ENCODE peak calls at places on chromosome 20, in ten cellular contexts. B, G, L, A, X, O, D, K, F and C are unnamed samples.

GRCh38 chr20:57867181-57867803 is 157.5 kb upstream of the PMEPA1 start:
- DNase-seq in B (no peak), G (no peak), L (no peak), A (no peak), X (no peak), O (no peak), D (no peak), K (no peak), F (no peak), C (no peak)

GRCh38 chr20:38581013-38581412 is at the start of gene ADIG:
- DNase-seq in B (no peak), G (no peak), L (peak), A (no peak), X (no peak), O (no peak), D (no peak), K (no peak), F (no peak), C (no peak)

GRCh38 chr20:33407796-33408195 is 6.5 kb upstream of the CDK5RAP1 start:
- DNase-seq in B (no peak), G (no peak), L (no peak), A (no peak), X (no peak), O (peak), D (no peak), K (no peak), F (no peak), C (no peak)

GRCh38 chr20:62157387-62158087 is 14.0 kb downstream of the SS18L1 start:
- DNase-seq in B (no peak), G (no peak), L (no peak), A (no peak), X (peak), O (no peak), D (no peak), K (no peak), F (no peak), C (no peak)

GRCh38 chr20:53952528-53953096 is 117.8 kb downstream of the BCAS1 start:
- DNase-seq in B (no peak), G (no peak), L (no peak), A (no peak), X (no peak), O (no peak), D (no peak), K (no peak), F (no peak), C (no peak)

GRCh38 chr20:63974402-63975200 is 4.8 kb downstream of the SAMD10 start:
- DNase-seq in B (no peak), G (no peak), L (peak), A (no peak), X (peak), O (no peak), D (peak), K (no peak), F (peak), C (no peak)

GRCh38 chr20:32972181-32973076 is 31.8 kb downstream of the SUN5 start:
- DNase-seq in B (peak), G (no peak), L (no peak), A (no peak), X (no peak), O (peak), D (no peak), K (no peak), F (no peak), C (no peak)

GRCh38 chr20:31560900-31561598 is 44.0 kb upstream of the ID1 start:
- DNase-seq in B (peak), G (peak), L (no peak), A (peak), X (no peak), O (peak), D (peak), K (peak), F (peak), C (peak)

GRCh38 chr20:50915424-50915823 is 15.8 kb downstream of the ADNP start:
- DNase-seq in B (no peak), G (no peak), L (no peak), A (no peak), X (no peak), O (peak), D (peak), K (no peak), F (peak), C (no peak)

GRCh38 chr20:19440660-19441527 is 228.5 kb downstream of the SLC24A3 start:
- DNase-seq in B (no peak), G (no peak), L (no peak), A (no peak), X (no peak), O (no peak), D (no peak), K (no peak), F (no peak), C (no peak)

GRCh38 chr20:4154958-4155411 is 139.6 kb upstream of the RNF24 start:
- DNase-seq in B (peak), G (no peak), L (peak), A (no peak), X (no peak), O (no peak), D (no peak), K (no peak), F (no peak), C (no peak)

GRCh38 chr20:18058661-18059467 is 1.1 kb upstream of the OVOL2 start:
- DNase-seq in B (peak), G (no peak), L (no peak), A (no peak), X (peak), O (no peak), D (no peak), K (no peak), F (no peak), C (no peak)
- H3K4me3 ChIP-seq in B (peak), G (peak), L (peak), A (no peak), X (peak), O (no peak), D (no peak), K (no peak), F (no peak), C (no peak)

DNA sequence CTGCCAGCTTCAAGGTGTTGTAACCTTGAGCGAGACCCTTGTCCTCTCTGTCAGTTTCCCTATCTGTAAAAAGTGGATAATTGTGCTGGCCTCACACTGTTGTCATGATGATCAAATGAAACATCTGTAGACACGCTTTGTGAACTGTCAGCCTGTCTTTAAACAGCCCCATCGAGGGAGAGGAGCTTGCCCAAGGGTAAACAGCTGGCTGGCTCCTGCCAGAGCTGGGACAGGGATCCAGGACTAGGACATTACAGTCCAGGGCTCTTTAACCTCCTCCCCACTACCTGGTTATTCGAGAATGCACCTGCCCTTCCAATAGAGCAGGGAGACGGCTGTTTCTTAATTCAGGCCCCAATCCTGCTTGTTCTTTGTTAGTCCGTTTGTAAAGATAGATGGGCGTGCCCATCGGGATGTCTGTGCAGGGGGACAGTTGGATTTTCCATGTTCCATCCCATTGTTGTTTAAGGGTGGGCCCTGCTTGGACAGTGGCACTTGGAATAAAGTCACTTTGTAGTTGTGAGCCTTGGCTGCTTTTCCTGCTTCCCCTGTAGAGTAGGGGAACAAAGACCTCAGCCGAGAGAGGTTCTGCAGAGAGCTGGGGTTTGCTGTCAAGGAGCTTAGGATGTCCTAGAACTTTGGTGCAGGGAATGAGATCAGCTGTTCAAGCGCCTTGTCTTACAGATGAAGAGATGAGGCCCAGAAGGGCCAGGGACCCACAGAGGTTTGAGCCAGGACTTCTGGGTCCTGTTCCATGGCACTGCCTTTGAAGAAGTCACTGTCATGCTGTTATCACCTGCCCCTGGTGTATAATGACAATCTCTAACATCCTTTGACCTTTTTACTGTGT is 77.9 kb upstream of the MYL9 start:
- DNase-seq in B (no peak), G (no peak), L (no peak), A (no peak), X (no peak), O (no peak), D (no peak), K (no peak), F (no peak), C (no peak)
- H3K4me3 ChIP-seq in B (peak), G (peak), L (peak), A (peak), X (peak), O (peak), D (peak), K (peak), F (peak), C (peak)

GRCh38 chr20:2799271-2799670 is 1.2 kb downstream of the CPXM1 start:
- DNase-seq in B (no peak), G (no peak), L (no peak), A (no peak), X (no peak), O (no peak), D (no peak), K (no peak), F (no peak), C (no peak)
- H3K4me3 ChIP-seq in B (peak), G (no peak), L (peak), A (peak), X (peak), O (peak), D (no peak), K (peak), F (no peak), C (peak)

DNA sequence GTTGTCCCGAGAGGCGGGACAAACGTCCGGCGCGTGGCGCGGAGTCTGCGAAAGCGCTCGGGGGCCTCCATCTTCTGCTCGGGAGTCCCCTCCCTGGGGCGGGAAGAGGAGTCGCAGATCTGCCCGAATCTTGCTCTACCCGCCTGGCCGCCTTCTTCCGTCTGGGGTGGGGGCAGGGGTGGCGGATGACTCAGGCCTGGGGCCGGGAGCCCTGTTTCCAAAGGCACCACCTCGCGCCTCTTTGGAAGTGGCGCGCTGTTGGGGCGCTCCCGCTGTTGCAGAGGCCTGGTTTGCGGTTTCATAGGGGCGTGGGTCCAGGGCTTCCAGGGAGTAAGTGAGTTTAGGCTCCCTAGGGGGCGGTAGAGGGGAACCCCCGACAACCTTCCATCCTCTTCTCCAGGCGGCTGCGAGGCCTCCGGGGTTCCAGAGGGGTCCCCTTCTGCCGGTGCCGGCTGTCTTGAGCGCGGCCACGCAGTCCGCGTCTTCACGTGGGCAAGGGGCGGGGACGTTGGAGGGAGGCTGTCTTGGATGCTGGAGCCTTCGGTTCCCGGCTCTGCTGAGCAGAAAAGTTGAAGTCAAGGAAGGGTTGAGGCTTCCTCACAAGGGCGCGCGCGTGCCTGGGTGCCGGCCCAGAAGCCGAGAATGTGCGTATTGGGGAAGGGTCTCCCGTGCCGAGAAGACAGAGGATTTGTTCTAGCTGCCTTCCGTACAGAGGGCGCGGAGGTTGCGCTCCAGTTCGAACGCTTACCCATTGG is 2.6 kb upstream of the TFAP2C start:
- DNase-seq in B (peak), G (no peak), L (no peak), A (no peak), X (peak), O (peak), D (no peak), K (no peak), F (no peak), C (no peak)
- H3K4me3 ChIP-seq in B (no peak), G (no peak), L (no peak), A (no peak), X (no peak), O (no peak), D (no peak), K (no peak), F (no peak), C (no peak)

DNA sequence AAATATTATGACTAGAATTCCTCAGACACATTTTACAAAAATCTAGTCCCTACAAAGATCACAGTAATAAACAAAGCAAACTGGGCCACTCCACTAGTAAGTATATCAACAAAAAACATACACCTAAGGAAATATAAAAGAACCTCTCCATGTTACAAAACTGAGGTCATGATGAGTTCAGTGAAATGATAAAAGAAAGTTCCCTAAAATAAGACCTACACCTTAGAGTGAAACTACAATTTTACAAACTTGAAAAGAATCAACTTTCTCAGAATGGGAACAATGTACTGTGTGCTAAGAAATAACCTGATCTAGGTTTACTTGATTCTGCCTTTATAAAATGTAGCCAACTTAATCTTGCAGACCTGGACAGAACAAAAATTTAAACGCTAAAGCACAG is 2.0 kb downstream of the RALGAPA2 start:
- DNase-seq in B (no peak), G (no peak), L (no peak), A (no peak), X (no peak), O (no peak), D (no peak), K (no peak), F (no peak), C (no peak)
- H3K4me3 ChIP-seq in B (peak), G (no peak), L (peak), A (no peak), X (peak), O (no peak), D (no peak), K (no peak), F (no peak), C (no peak)

GRCh38 chr20:47413189-47413588 is 56.7 kb upstream of the ZMYND8 start:
- DNase-seq in B (no peak), G (no peak), L (no peak), A (no peak), X (no peak), O (no peak), D (no peak), K (no peak), F (no peak), C (no peak)
- H3K4me3 ChIP-seq in B (no peak), G (no peak), L (no peak), A (no peak), X (no peak), O (no peak), D (no peak), K (no peak), F (no peak), C (no peak)